ENCODE peak calls at places on chromosomes 2 and 18, in four cellular contexts. One of them, this sample, is unnamed.
A peak's percentile ranks its signal among the peaks of the same experiment; 100 is the strongest.

GRCh38 chr2:71934320-71934593 is 213.4 kb downstream of the CYP26B1 start:
- DNase-seq in psoas muscle: no peak
- DNase-seq in fibroblast of lung: no peak
- DNase-seq in bronchial epithelial cell: no peak
- DNase-seq in this sample: no peak

GRCh38 chr2:3470166-3470651 is 49.1 kb downstream of the ADI1 start:
- DNase-seq in psoas muscle: peak; percentile 84
- DNase-seq in fibroblast of lung: peak; percentile 98
- DNase-seq in bronchial epithelial cell: peak; percentile 74
- DNase-seq in this sample: peak; percentile 84

GRCh38 chr18:1273469-1273868 is 368.8 kb downstream of the ADCYAP1 start:
- DNase-seq in psoas muscle: no peak
- DNase-seq in fibroblast of lung: no peak
- DNase-seq in bronchial epithelial cell: no peak
- DNase-seq in this sample: no peak

GRCh38 chr2:208033701-208034502 is 8.6 kb upstream of the PLEKHM3 start:
- DNase-seq in psoas muscle: no peak
- DNase-seq in fibroblast of lung: no peak
- DNase-seq in bronchial epithelial cell: peak; percentile 86
- DNase-seq in this sample: peak; percentile 47

GRCh38 chr2:102796337-102796736 is 34.5 kb downstream of the TMEM182 start:
- DNase-seq in psoas muscle: no peak
- DNase-seq in fibroblast of lung: no peak
- DNase-seq in bronchial epithelial cell: no peak
- DNase-seq in this sample: no peak

GRCh38 chr2:106097370-106098000 is 96.6 kb downstream of the UXS1 start:
- DNase-seq in psoas muscle: no peak
- DNase-seq in fibroblast of lung: no peak
- DNase-seq in bronchial epithelial cell: no peak
- DNase-seq in this sample: no peak

GRCh38 chr2:60551241-60552095 is 2.0 kb downstream of the BCL11A start:
- DNase-seq in psoas muscle: no peak
- DNase-seq in fibroblast of lung: peak; percentile 51
- DNase-seq in bronchial epithelial cell: no peak
- DNase-seq in this sample: peak; percentile 32

GRCh38 chr2:150946831-150947230 is 314.8 kb downstream of the RBM43 start:
- DNase-seq in psoas muscle: no peak
- DNase-seq in fibroblast of lung: peak; percentile 30
- DNase-seq in bronchial epithelial cell: no peak
- DNase-seq in this sample: no peak

GRCh38 chr2:239790721-239791120 is 234.4 kb downstream of the NDUFA10 start:
- DNase-seq in psoas muscle: no peak
- DNase-seq in fibroblast of lung: no peak
- DNase-seq in bronchial epithelial cell: no peak
- DNase-seq in this sample: no peak

GRCh38 chr18:3177902-3178687 is 41.7 kb downstream of the MYOM1 start:
- DNase-seq in psoas muscle: peak; percentile 43
- DNase-seq in fibroblast of lung: peak; percentile 16
- DNase-seq in bronchial epithelial cell: no peak
- DNase-seq in this sample: peak; percentile 4

GRCh38 chr2:225668606-225669266 is 269.2 kb downstream of the NYAP2 start:
- DNase-seq in psoas muscle: no peak
- DNase-seq in fibroblast of lung: peak; percentile 84
- DNase-seq in bronchial epithelial cell: peak; percentile 87
- DNase-seq in this sample: peak; percentile 82

GRCh38 chr2:125418483-125418882 is 1237.5 kb upstream of the GYPC start:
- DNase-seq in psoas muscle: no peak
- DNase-seq in fibroblast of lung: no peak
- DNase-seq in bronchial epithelial cell: no peak
- DNase-seq in this sample: no peak

GRCh38 chr2:207163815-207164747 is 1.7 kb downstream of the KLF7 start:
- DNase-seq in psoas muscle: peak; percentile 58
- DNase-seq in fibroblast of lung: peak; percentile 58
- DNase-seq in bronchial epithelial cell: peak; percentile 66
- DNase-seq in this sample: peak; percentile 52

GRCh38 chr18:77123313-77124231 is 9.0 kb downstream of the MBP start:
- DNase-seq in psoas muscle: no peak
- DNase-seq in fibroblast of lung: no peak
- DNase-seq in bronchial epithelial cell: no peak
- DNase-seq in this sample: no peak

GRCh38 chr2:24329700-24330099 is 30.6 kb downstream of the ITSN2 start:
- DNase-seq in psoas muscle: no peak
- DNase-seq in fibroblast of lung: no peak
- DNase-seq in bronchial epithelial cell: no peak
- DNase-seq in this sample: no peak

GRCh38 chr2:190216829-190217228 is 102.8 kb downstream of the HIBCH start:
- DNase-seq in psoas muscle: peak; percentile 24
- DNase-seq in fibroblast of lung: no peak
- DNase-seq in bronchial epithelial cell: no peak
- DNase-seq in this sample: no peak
- H3K4me3 ChIP-seq in psoas muscle: no peak overlapping the region
- H3K4me3 ChIP-seq in fibroblast of lung: no peak overlapping the region
- H3K4me3 ChIP-seq in bronchial epithelial cell: no peak overlapping the region
- H3K4me3 ChIP-seq in this sample: no peak overlapping the region

GRCh38 chr2:213545964-213546363 is 261.7 kb downstream of the SPAG16 start:
- DNase-seq in psoas muscle: no peak
- DNase-seq in fibroblast of lung: no peak
- DNase-seq in bronchial epithelial cell: no peak
- DNase-seq in this sample: no peak
- H3K4me3 ChIP-seq in psoas muscle: no peak overlapping the region
- H3K4me3 ChIP-seq in fibroblast of lung: no peak overlapping the region
- H3K4me3 ChIP-seq in bronchial epithelial cell: no peak overlapping the region
- H3K4me3 ChIP-seq in this sample: no peak overlapping the region

GRCh38 chr2:45904931-45905642 is 253.6 kb downstream of the PRKCE start:
- DNase-seq in psoas muscle: no peak
- DNase-seq in fibroblast of lung: no peak
- DNase-seq in bronchial epithelial cell: no peak
- DNase-seq in this sample: no peak
- H3K4me3 ChIP-seq in psoas muscle: no peak overlapping the region
- H3K4me3 ChIP-seq in fibroblast of lung: no peak overlapping the region
- H3K4me3 ChIP-seq in bronchial epithelial cell: no peak overlapping the region
- H3K4me3 ChIP-seq in this sample: no peak overlapping the region

DNA sequence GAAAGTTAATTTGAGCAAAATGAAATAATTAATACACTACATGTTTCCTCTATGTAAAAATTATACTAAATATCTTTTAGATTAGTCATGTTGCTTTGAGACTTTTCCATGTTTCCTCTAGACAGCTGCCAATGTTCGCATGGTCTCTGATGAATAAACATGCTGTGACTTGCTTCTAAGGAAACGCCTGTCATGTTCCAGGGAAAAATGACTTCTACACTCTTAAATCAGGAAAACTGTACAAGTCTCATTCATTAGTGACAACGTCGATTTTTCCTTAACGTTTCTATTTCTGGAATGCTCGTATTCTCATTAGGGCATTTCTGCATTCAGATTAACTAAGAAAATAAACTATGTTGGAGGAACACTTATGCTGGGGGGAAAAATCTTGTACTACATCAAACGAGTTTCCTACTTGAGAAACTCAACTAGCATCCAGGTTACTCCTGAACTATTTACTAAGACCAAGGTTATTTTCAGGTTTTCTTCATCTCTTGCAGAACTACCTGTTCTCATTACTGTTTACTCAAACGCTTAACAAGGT is 1.6 kb downstream of the COBLL1 start:
- DNase-seq in psoas muscle: no peak
- DNase-seq in fibroblast of lung: peak; percentile 26
- DNase-seq in bronchial epithelial cell: peak; percentile 97
- DNase-seq in this sample: no peak
- H3K4me3 ChIP-seq in psoas muscle: peak overlapping the region; percentile 90
- H3K4me3 ChIP-seq in fibroblast of lung: peak overlapping the region; percentile 80
- H3K4me3 ChIP-seq in bronchial epithelial cell: peak overlapping the region; percentile 73
- H3K4me3 ChIP-seq in this sample: peak overlapping the region; percentile 79

This sample was measured in fibroblast of villous mesenchyme.